ENCODE peak calls at places on chromosomes 2 and 18, in five cellular contexts. One of them, this sample, is unnamed.

GRCh38 chr2:26786207-26787023 is 559 bp downstream of the CENPA start:
- DNase-seq in activated T-cell treated with anti-CD3 and anti-CD28 coated beads, Interleukin-2, amount 50 U/mL, for 1 hour: peak
- DNase-seq in type B pancreatic cell: no peak
- DNase-seq in HuH-7: no peak
- DNase-seq in stimulated activated effector memory CD8-positive, alpha-beta T cell treated with anti-CD3 and anti-CD28 coated beads, Interleukin-12 subunit alpha, Interleukin-12 subunit beta, amount 100 ng/mL, for 72 hours: peak
- DNase-seq in this sample: no peak

GRCh38 chr2:26009567-26009963 is 24.3 kb upstream of the RAB10 start:
- DNase-seq in type B pancreatic cell: no peak
- DNase-seq in HuH-7: no peak
- DNase-seq in stimulated activated effector memory CD8-positive, alpha-beta T cell treated with anti-CD3 and anti-CD28 coated beads, Interleukin-12 subunit alpha, Interleukin-12 subunit beta, amount 100 ng/mL, for 72 hours: no peak
- DNase-seq in activated T-cell treated with anti-CD3 and anti-CD28 coated beads, Interleukin-2, amount 50 U/mL, for 1 hour: no peak
- DNase-seq in this sample: no peak

GRCh38 chr18:34738173-34738894 is 28.2 kb downstream of the DTNA start:
- DNase-seq in HuH-7: no peak
- DNase-seq in activated T-cell treated with anti-CD3 and anti-CD28 coated beads, Interleukin-2, amount 50 U/mL, for 1 hour: no peak
- DNase-seq in stimulated activated effector memory CD8-positive, alpha-beta T cell treated with anti-CD3 and anti-CD28 coated beads, Interleukin-12 subunit alpha, Interleukin-12 subunit beta, amount 100 ng/mL, for 72 hours: no peak
- DNase-seq in type B pancreatic cell: no peak
- DNase-seq in this sample: peak

GRCh38 chr18:21167641-21168372 is 56.2 kb upstream of the ROCK1 start:
- DNase-seq in type B pancreatic cell: no peak
- DNase-seq in stimulated activated effector memory CD8-positive, alpha-beta T cell treated with anti-CD3 and anti-CD28 coated beads, Interleukin-12 subunit alpha, Interleukin-12 subunit beta, amount 100 ng/mL, for 72 hours: peak
- DNase-seq in activated T-cell treated with anti-CD3 and anti-CD28 coated beads, Interleukin-2, amount 50 U/mL, for 1 hour: no peak
- DNase-seq in HuH-7: peak
- DNase-seq in this sample: peak

GRCh38 chr2:127771756-127772155 is 39.2 kb downstream of the WDR33 start:
- DNase-seq in type B pancreatic cell: no peak
- DNase-seq in HuH-7: no peak
- DNase-seq in activated T-cell treated with anti-CD3 and anti-CD28 coated beads, Interleukin-2, amount 50 U/mL, for 1 hour: no peak
- DNase-seq in stimulated activated effector memory CD8-positive, alpha-beta T cell treated with anti-CD3 and anti-CD28 coated beads, Interleukin-12 subunit alpha, Interleukin-12 subunit beta, amount 100 ng/mL, for 72 hours: no peak
- DNase-seq in this sample: no peak

GRCh38 chr2:199462167-199462976 is 4.6 kb upstream of the SATB2 start:
- DNase-seq in activated T-cell treated with anti-CD3 and anti-CD28 coated beads, Interleukin-2, amount 50 U/mL, for 1 hour: peak
- DNase-seq in stimulated activated effector memory CD8-positive, alpha-beta T cell treated with anti-CD3 and anti-CD28 coated beads, Interleukin-12 subunit alpha, Interleukin-12 subunit beta, amount 100 ng/mL, for 72 hours: no peak
- DNase-seq in HuH-7: no peak
- DNase-seq in type B pancreatic cell: no peak
- DNase-seq in this sample: no peak

GRCh38 chr2:111148225-111148873 is 27.6 kb downstream of the BCL2L11 start:
- DNase-seq in stimulated activated effector memory CD8-positive, alpha-beta T cell treated with anti-CD3 and anti-CD28 coated beads, Interleukin-12 subunit alpha, Interleukin-12 subunit beta, amount 100 ng/mL, for 72 hours: no peak
- DNase-seq in activated T-cell treated with anti-CD3 and anti-CD28 coated beads, Interleukin-2, amount 50 U/mL, for 1 hour: no peak
- DNase-seq in HuH-7: no peak
- DNase-seq in type B pancreatic cell: no peak
- DNase-seq in this sample: no peak

GRCh38 chr2:168064011-168064998 is 183.1 kb downstream of the STK39 start:
- DNase-seq in stimulated activated effector memory CD8-positive, alpha-beta T cell treated with anti-CD3 and anti-CD28 coated beads, Interleukin-12 subunit alpha, Interleukin-12 subunit beta, amount 100 ng/mL, for 72 hours: no peak
- DNase-seq in type B pancreatic cell: no peak
- DNase-seq in HuH-7: no peak
- DNase-seq in activated T-cell treated with anti-CD3 and anti-CD28 coated beads, Interleukin-2, amount 50 U/mL, for 1 hour: no peak
- DNase-seq in this sample: no peak

GRCh38 chr2:70983506-70984227 is 5.2 kb downstream of the ANKRD53 start:
- DNase-seq in type B pancreatic cell: peak
- DNase-seq in stimulated activated effector memory CD8-positive, alpha-beta T cell treated with anti-CD3 and anti-CD28 coated beads, Interleukin-12 subunit alpha, Interleukin-12 subunit beta, amount 100 ng/mL, for 72 hours: no peak
- DNase-seq in activated T-cell treated with anti-CD3 and anti-CD28 coated beads, Interleukin-2, amount 50 U/mL, for 1 hour: peak
- DNase-seq in HuH-7: no peak
- DNase-seq in this sample: no peak

GRCh38 chr2:144230452-144231085 is 289.4 kb downstream of the ZEB2 start:
- DNase-seq in activated T-cell treated with anti-CD3 and anti-CD28 coated beads, Interleukin-2, amount 50 U/mL, for 1 hour: no peak
- DNase-seq in type B pancreatic cell: no peak
- DNase-seq in stimulated activated effector memory CD8-positive, alpha-beta T cell treated with anti-CD3 and anti-CD28 coated beads, Interleukin-12 subunit alpha, Interleukin-12 subunit beta, amount 100 ng/mL, for 72 hours: no peak
- DNase-seq in HuH-7: no peak
- DNase-seq in this sample: no peak

This sample was measured in HepG2.